ENCODE peak calls at places on chromosomes 12 and 14, in four cellular contexts. K, X, U and T are unnamed samples.

GRCh38 chr14:100348779-100349708 is 25.9 kb downstream of the SLC25A47 start:
- DNase-seq in U (no peak), X (no peak), K (no peak), T (no peak)

GRCh38 chr12:39931857-39932256 is 174.0 kb downstream of the SLC2A13 start:
- DNase-seq in K (peak; percentile 81), X (no peak), U (no peak), T (no peak)

GRCh38 chr12:82842480-82842879 is 155.8 kb downstream of the TMTC2 start:
- DNase-seq in X (no peak), U (no peak), K (no peak), T (no peak)

GRCh38 chr12:18462437-18462836 is 201.1 kb downstream of the PIK3C2G start:
- DNase-seq in K (peak; percentile 76), X (peak; percentile 29), U (no peak), T (peak; percentile 81)

GRCh38 chr14:65191716-65192115 is 89.4 kb upstream of the MAX start:
- DNase-seq in K (no peak), X (no peak), U (peak; percentile 50), T (no peak)

GRCh38 chr12:67705394-67706370 is 57.1 kb downstream of the DYRK2 start:
- DNase-seq in U (no peak), X (no peak), K (peak; percentile 39), T (peak; percentile 90)

GRCh38 chr14:103527408-103528157 is 1.4 kb upstream of the TRMT61A start:
- DNase-seq in X (no peak), K (no peak), U (peak; percentile 3), T (no peak)

GRCh38 chr14:92154283-92154942 is 32.6 kb downstream of the CPSF2 start:
- DNase-seq in K (peak; percentile 70), U (no peak), X (no peak), T (no peak)